ENCODE peak calls at places on chromosomes 4 and X, in eight cellular contexts. One of them, this sample, is unnamed.

GRCh38 chr4:5371415-5372190 is 320.3 kb downstream of the STK32B start:
- DNase-seq in PC-9: no peak
- DNase-seq in epithelial cell of esophagus: no peak
- DNase-seq in IMR-90: peak
- DNase-seq in upper lobe of right lung: no peak
- DNase-seq in gastrocnemius medialis: no peak
- DNase-seq in left ventricle myocardium inferior: no peak
- DNase-seq in fibroblast of pulmonary artery: no peak
- DNase-seq in this sample: peak

GRCh38 chrX:72245461-72246089 is 6.7 kb upstream of the ERCC6L start:
- DNase-seq in PC-9: peak
- DNase-seq in epithelial cell of esophagus: peak
- DNase-seq in IMR-90: peak
- DNase-seq in upper lobe of right lung: no peak
- DNase-seq in gastrocnemius medialis: no peak
- DNase-seq in left ventricle myocardium inferior: peak
- DNase-seq in fibroblast of pulmonary artery: peak
- DNase-seq in this sample: no peak

GRCh38 chr4:8316911-8317351 is 47.4 kb downstream of the HTRA3 start:
- DNase-seq in PC-9: no peak
- DNase-seq in epithelial cell of esophagus: no peak
- DNase-seq in IMR-90: no peak
- DNase-seq in upper lobe of right lung: peak
- DNase-seq in gastrocnemius medialis: no peak
- DNase-seq in left ventricle myocardium inferior: no peak
- DNase-seq in fibroblast of pulmonary artery: no peak
- DNase-seq in this sample: no peak

GRCh38 chrX:4588056-4588455 is 874.6 kb upstream of the PRKX start:
- DNase-seq in PC-9: no peak
- DNase-seq in epithelial cell of esophagus: no peak
- DNase-seq in IMR-90: no peak
- DNase-seq in upper lobe of right lung: no peak
- DNase-seq in gastrocnemius medialis: no peak
- DNase-seq in left ventricle myocardium inferior: no peak
- DNase-seq in fibroblast of pulmonary artery: no peak
- DNase-seq in this sample: no peak

GRCh38 chr4:84336964-84337705 is 162.0 kb downstream of the NKX6-1 start:
- DNase-seq in PC-9: no peak
- DNase-seq in epithelial cell of esophagus: no peak
- DNase-seq in IMR-90: no peak
- DNase-seq in upper lobe of right lung: no peak
- DNase-seq in gastrocnemius medialis: no peak
- DNase-seq in left ventricle myocardium inferior: no peak
- DNase-seq in fibroblast of pulmonary artery: no peak
- DNase-seq in this sample: no peak

GRCh38 chrX:118565853-118566252 is 70.2 kb downstream of the DOCK11 start:
- DNase-seq in PC-9: no peak
- DNase-seq in epithelial cell of esophagus: no peak
- DNase-seq in IMR-90: no peak
- DNase-seq in upper lobe of right lung: no peak
- DNase-seq in gastrocnemius medialis: no peak
- DNase-seq in left ventricle myocardium inferior: no peak
- DNase-seq in fibroblast of pulmonary artery: no peak
- DNase-seq in this sample: no peak

GRCh38 chr4:137370206-137370633 is 162.1 kb downstream of the PCDH18 start:
- DNase-seq in PC-9: no peak
- DNase-seq in epithelial cell of esophagus: peak
- DNase-seq in IMR-90: peak
- DNase-seq in upper lobe of right lung: no peak
- DNase-seq in gastrocnemius medialis: no peak
- DNase-seq in left ventricle myocardium inferior: no peak
- DNase-seq in fibroblast of pulmonary artery: peak
- DNase-seq in this sample: peak

GRCh38 chr4:124806403-124806802 is 93.9 kb upstream of the ANKRD50 start:
- DNase-seq in PC-9: no peak
- DNase-seq in epithelial cell of esophagus: peak
- DNase-seq in IMR-90: peak
- DNase-seq in upper lobe of right lung: no peak
- DNase-seq in gastrocnemius medialis: no peak
- DNase-seq in left ventricle myocardium inferior: no peak
- DNase-seq in fibroblast of pulmonary artery: no peak
- DNase-seq in this sample: no peak

GRCh38 chr4:36255575-36255974 is 11.3 kb upstream of the ARAP2 start:
- DNase-seq in PC-9: no peak
- DNase-seq in epithelial cell of esophagus: no peak
- DNase-seq in IMR-90: no peak
- DNase-seq in upper lobe of right lung: no peak
- DNase-seq in gastrocnemius medialis: no peak
- DNase-seq in left ventricle myocardium inferior: no peak
- DNase-seq in fibroblast of pulmonary artery: no peak
- DNase-seq in this sample: no peak

GRCh38 chr4:152723236-152723635 is 43.4 kb upstream of the TMEM154 start:
- DNase-seq in PC-9: no peak
- DNase-seq in epithelial cell of esophagus: no peak
- DNase-seq in IMR-90: no peak
- DNase-seq in upper lobe of right lung: no peak
- DNase-seq in gastrocnemius medialis: no peak
- DNase-seq in left ventricle myocardium inferior: no peak
- DNase-seq in fibroblast of pulmonary artery: no peak
- DNase-seq in this sample: no peak

GRCh38 chrX:17736478-17736855 is 826 bp upstream of the SCML1 start:
- DNase-seq in PC-9: no peak
- DNase-seq in epithelial cell of esophagus: peak
- DNase-seq in IMR-90: no peak
- DNase-seq in upper lobe of right lung: no peak
- DNase-seq in gastrocnemius medialis: no peak
- DNase-seq in left ventricle myocardium inferior: no peak
- DNase-seq in fibroblast of pulmonary artery: no peak
- DNase-seq in this sample: no peak

GRCh38 chr4:184459413-184459812 is 14.9 kb downstream of the IRF2 start:
- DNase-seq in PC-9: no peak
- DNase-seq in epithelial cell of esophagus: peak
- DNase-seq in IMR-90: peak
- DNase-seq in upper lobe of right lung: no peak
- DNase-seq in gastrocnemius medialis: no peak
- DNase-seq in left ventricle myocardium inferior: no peak
- DNase-seq in fibroblast of pulmonary artery: peak
- DNase-seq in this sample: no peak

GRCh38 chr4:144861471-144861870 is 215.5 kb downstream of the HHIP start:
- DNase-seq in PC-9: no peak
- DNase-seq in epithelial cell of esophagus: no peak
- DNase-seq in IMR-90: no peak
- DNase-seq in upper lobe of right lung: no peak
- DNase-seq in gastrocnemius medialis: no peak
- DNase-seq in left ventricle myocardium inferior: no peak
- DNase-seq in fibroblast of pulmonary artery: no peak
- DNase-seq in this sample: no peak

GRCh38 chrX:58025979-58026378 is 115.7 kb upstream of the ZXDA start:
- DNase-seq in PC-9: peak
- DNase-seq in epithelial cell of esophagus: peak
- DNase-seq in IMR-90: peak
- DNase-seq in upper lobe of right lung: no peak
- DNase-seq in gastrocnemius medialis: no peak
- DNase-seq in left ventricle myocardium inferior: no peak
- DNase-seq in fibroblast of pulmonary artery: peak
- DNase-seq in this sample: no peak

GRCh38 chr4:30769093-30769492 is 48.9 kb downstream of the PCDH7 start:
- DNase-seq in PC-9: no peak
- DNase-seq in epithelial cell of esophagus: no peak
- DNase-seq in IMR-90: no peak
- DNase-seq in upper lobe of right lung: no peak
- DNase-seq in gastrocnemius medialis: no peak
- DNase-seq in left ventricle myocardium inferior: no peak
- DNase-seq in fibroblast of pulmonary artery: no peak
- DNase-seq in this sample: no peak

GRCh38 chrX:126820700-126821420 is 1.3 kb downstream of the PRR32 start:
- DNase-seq in PC-9: no peak
- DNase-seq in epithelial cell of esophagus: no peak
- DNase-seq in IMR-90: no peak
- DNase-seq in upper lobe of right lung: no peak
- DNase-seq in gastrocnemius medialis: no peak
- DNase-seq in left ventricle myocardium inferior: peak
- DNase-seq in fibroblast of pulmonary artery: no peak
- DNase-seq in this sample: no peak

GRCh38 chrX:135410861-135411627 is 10.7 kb upstream of the SMIM10L2A start:
- DNase-seq in PC-9: no peak
- DNase-seq in epithelial cell of esophagus: no peak
- DNase-seq in IMR-90: no peak
- DNase-seq in upper lobe of right lung: no peak
- DNase-seq in gastrocnemius medialis: no peak
- DNase-seq in left ventricle myocardium inferior: no peak
- DNase-seq in fibroblast of pulmonary artery: no peak
- DNase-seq in this sample: no peak

GRCh38 chr4:168063031-168063430 is 29.3 kb upstream of the ANXA10 start:
- DNase-seq in PC-9: no peak
- DNase-seq in epithelial cell of esophagus: no peak
- DNase-seq in IMR-90: no peak
- DNase-seq in upper lobe of right lung: no peak
- DNase-seq in gastrocnemius medialis: no peak
- DNase-seq in left ventricle myocardium inferior: no peak
- DNase-seq in fibroblast of pulmonary artery: no peak
- DNase-seq in this sample: no peak

GRCh38 chrX:10156199-10157031 is at the start of gene CLCN4:
- DNase-seq in PC-9: peak
- DNase-seq in epithelial cell of esophagus: peak
- DNase-seq in IMR-90: no peak
- DNase-seq in upper lobe of right lung: peak
- DNase-seq in gastrocnemius medialis: peak
- DNase-seq in left ventricle myocardium inferior: peak
- DNase-seq in fibroblast of pulmonary artery: peak
- DNase-seq in this sample: no peak
- H3K4me3 ChIP-seq in PC-9: peak
- H3K4me3 ChIP-seq in epithelial cell of esophagus: peak
- H3K4me3 ChIP-seq in IMR-90: peak
- H3K4me3 ChIP-seq in upper lobe of right lung: peak
- H3K4me3 ChIP-seq in gastrocnemius medialis: peak
- H3K4me3 ChIP-seq in left ventricle myocardium inferior: peak
- H3K4me3 ChIP-seq in fibroblast of pulmonary artery: peak
- H3K4me3 ChIP-seq in this sample: peak

DNA sequence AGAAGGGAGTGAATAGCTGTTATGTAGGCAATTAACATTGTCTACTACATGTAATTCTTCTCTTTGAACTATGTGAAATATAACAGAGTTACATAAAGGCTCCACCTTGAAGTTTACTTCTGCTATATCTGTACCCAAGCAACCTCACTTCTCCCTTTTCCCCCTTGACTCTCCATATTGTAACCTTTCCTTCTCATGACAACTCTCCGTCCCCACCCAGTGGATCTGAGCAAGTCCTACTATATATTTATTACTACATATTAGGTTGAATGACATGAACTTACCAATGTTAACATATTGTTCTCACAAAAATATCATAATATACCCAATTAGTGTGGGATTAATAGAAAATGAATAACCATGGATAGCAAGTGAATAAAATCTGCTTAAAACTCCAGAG is 93.2 kb upstream of the ATP8A1 start:
- DNase-seq in PC-9: no peak
- DNase-seq in epithelial cell of esophagus: no peak
- DNase-seq in IMR-90: no peak
- DNase-seq in upper lobe of right lung: no peak
- DNase-seq in gastrocnemius medialis: no peak
- DNase-seq in left ventricle myocardium inferior: no peak
- DNase-seq in fibroblast of pulmonary artery: peak
- DNase-seq in this sample: no peak
- TF ChIP-seq CTCF in PC-9: no peak
- TF ChIP-seq CTCF in epithelial cell of esophagus: no peak
- TF ChIP-seq CTCF in IMR-90: no peak
- TF ChIP-seq CTCF in upper lobe of right lung: peak
- TF ChIP-seq CTCF in gastrocnemius medialis: no peak
- TF ChIP-seq CTCF in left ventricle myocardium inferior: peak
- TF ChIP-seq CTCF in fibroblast of pulmonary artery: no peak
- TF ChIP-seq CTCF in this sample: no peak

GRCh38 chrX:153397256-153397960 is 3.7 kb downstream of the PNMA6E start:
- DNase-seq in PC-9: no peak
- DNase-seq in epithelial cell of esophagus: no peak
- DNase-seq in IMR-90: no peak
- DNase-seq in upper lobe of right lung: no peak
- DNase-seq in gastrocnemius medialis: no peak
- DNase-seq in left ventricle myocardium inferior: no peak
- DNase-seq in fibroblast of pulmonary artery: no peak
- DNase-seq in this sample: no peak
- H3K4me3 ChIP-seq in PC-9: no peak
- H3K4me3 ChIP-seq in epithelial cell of esophagus: no peak
- H3K4me3 ChIP-seq in IMR-90: no peak
- H3K4me3 ChIP-seq in upper lobe of right lung: no peak
- H3K4me3 ChIP-seq in gastrocnemius medialis: no peak
- H3K4me3 ChIP-seq in left ventricle myocardium inferior: no peak
- H3K4me3 ChIP-seq in fibroblast of pulmonary artery: no peak
- H3K4me3 ChIP-seq in this sample: no peak

GRCh38 chr4:1854752-1855151 is 1.2 kb downstream of the LETM1 start:
- DNase-seq in PC-9: no peak
- DNase-seq in epithelial cell of esophagus: no peak
- DNase-seq in IMR-90: no peak
- DNase-seq in upper lobe of right lung: no peak
- DNase-seq in gastrocnemius medialis: no peak
- DNase-seq in left ventricle myocardium inferior: no peak
- DNase-seq in fibroblast of pulmonary artery: no peak
- DNase-seq in this sample: no peak

GRCh38 chr4:1855334-1856070 is 454 bp downstream of the LETM1 start:
- DNase-seq in PC-9: no peak
- DNase-seq in epithelial cell of esophagus: peak
- DNase-seq in IMR-90: no peak
- DNase-seq in upper lobe of right lung: peak
- DNase-seq in gastrocnemius medialis: no peak
- DNase-seq in left ventricle myocardium inferior: peak
- DNase-seq in fibroblast of pulmonary artery: no peak
- DNase-seq in this sample: no peak

GRCh38 chr4:1856920-1857699 is 1.2 kb upstream of the LETM1 start:
- DNase-seq in PC-9: no peak
- DNase-seq in epithelial cell of esophagus: no peak
- DNase-seq in IMR-90: no peak
- DNase-seq in upper lobe of right lung: no peak
- DNase-seq in gastrocnemius medialis: no peak
- DNase-seq in left ventricle myocardium inferior: no peak
- DNase-seq in fibroblast of pulmonary artery: no peak
- DNase-seq in this sample: no peak

GRCh38 chr4:1857931-1858330 is 2.0 kb upstream of the LETM1 start:
- DNase-seq in PC-9: no peak
- DNase-seq in epithelial cell of esophagus: no peak
- DNase-seq in IMR-90: no peak
- DNase-seq in upper lobe of right lung: no peak
- DNase-seq in gastrocnemius medialis: no peak
- DNase-seq in left ventricle myocardium inferior: no peak
- DNase-seq in fibroblast of pulmonary artery: no peak
- DNase-seq in this sample: no peak

GRCh38 chr4:1856071-1856919 is at the start of gene LETM1:
- DNase-seq in PC-9: peak
- DNase-seq in epithelial cell of esophagus: peak
- DNase-seq in IMR-90: peak
- DNase-seq in upper lobe of right lung: peak
- DNase-seq in gastrocnemius medialis: peak
- DNase-seq in left ventricle myocardium inferior: peak
- DNase-seq in fibroblast of pulmonary artery: peak
- DNase-seq in this sample: peak
- TF ChIP-seq CTCF in PC-9: no peak
- TF ChIP-seq CTCF in epithelial cell of esophagus: no peak
- TF ChIP-seq CTCF in IMR-90: peak
- TF ChIP-seq CTCF in upper lobe of right lung: no peak
- TF ChIP-seq CTCF in gastrocnemius medialis: peak
- TF ChIP-seq CTCF in left ventricle myocardium inferior: peak
- TF ChIP-seq CTCF in fibroblast of pulmonary artery: no peak
- TF ChIP-seq CTCF in this sample: no peak

GRCh38 chr4:121071640-121072037 is 696 bp downstream of the NDNF start:
- DNase-seq in PC-9: no peak
- DNase-seq in epithelial cell of esophagus: no peak
- DNase-seq in IMR-90: no peak
- DNase-seq in upper lobe of right lung: no peak
- DNase-seq in gastrocnemius medialis: no peak
- DNase-seq in left ventricle myocardium inferior: no peak
- DNase-seq in fibroblast of pulmonary artery: no peak
- DNase-seq in this sample: no peak
- H3K4me3 ChIP-seq in PC-9: peak
- H3K4me3 ChIP-seq in epithelial cell of esophagus: peak
- H3K4me3 ChIP-seq in IMR-90: peak
- H3K4me3 ChIP-seq in upper lobe of right lung: peak
- H3K4me3 ChIP-seq in gastrocnemius medialis: peak
- H3K4me3 ChIP-seq in left ventricle myocardium inferior: peak
- H3K4me3 ChIP-seq in fibroblast of pulmonary artery: peak
- H3K4me3 ChIP-seq in this sample: peak

This sample was measured in AG04450.